ENCODE peak calls at places on chromosomes 2 and 18, in six cellular contexts. X, Q, B, F, V and W are unnamed samples. For H3K9me3, the result is how much of the 10 kb centered on the place peaks cover.

GRCh38 chr2:176038694-176039093 is 36.6 kb upstream of the LNPK start:
- DNase-seq in B (no peak), Q (no peak), V (no peak), F (no peak), X (no peak), W (no peak)

GRCh38 chr2:28293416-28293815 is 99.2 kb upstream of the FOSL2 start:
- DNase-seq in V (no peak), F (no peak), X (no peak), Q (no peak), B (no peak), W (no peak)

GRCh38 chr2:46802665-46803550 is 112.7 kb downstream of the MCFD2 start:
- DNase-seq in V (no peak), Q (no peak), F (no peak), B (no peak), X (no peak), W (no peak)

GRCh38 chr2:201969938-201970785 is 63.5 kb upstream of the FZD7 start:
- DNase-seq in Q (no peak), V (no peak), X (peak), F (no peak), B (no peak), W (peak)

GRCh38 chr2:152950125-152950524 is 231.7 kb downstream of the ARL6IP6 start:
- DNase-seq in X (peak), V (no peak), F (no peak), B (no peak), Q (no peak), W (peak)

GRCh38 chr2:112480540-112481049 is 1.4 kb upstream of the TTL start:
- DNase-seq in V (peak), B (no peak), Q (no peak), F (no peak), X (no peak), W (no peak)

GRCh38 chr2:134315471-134315870 is 61.6 kb downstream of the MGAT5 start:
- DNase-seq in Q (no peak), V (no peak), B (no peak), F (no peak), X (no peak), W (no peak)

GRCh38 chr2:177606636-177607035 is 214.1 kb downstream of the AGPS start:
- DNase-seq in X (peak), V (no peak), B (no peak), F (no peak), Q (no peak), W (peak)

GRCh38 chr2:95043300-95043786 is 17.8 kb downstream of the MAL start:
- DNase-seq in B (peak), Q (no peak), F (no peak), X (peak), V (no peak), W (peak)

GRCh38 chr2:95042472-95043271 is 17.2 kb downstream of the MAL start:
- DNase-seq in B (no peak), X (no peak), Q (no peak), F (no peak), V (no peak), W (no peak)

GRCh38 chr2:95041060-95041823 is 15.7 kb downstream of the MAL start:
- DNase-seq in F (no peak), V (no peak), Q (no peak), B (peak), X (no peak), W (no peak)

GRCh38 chr2:95040470-95040869 is 15.0 kb downstream of the MAL start:
- DNase-seq in V (no peak), F (no peak), X (no peak), B (no peak), Q (no peak), W (no peak)

DNA sequence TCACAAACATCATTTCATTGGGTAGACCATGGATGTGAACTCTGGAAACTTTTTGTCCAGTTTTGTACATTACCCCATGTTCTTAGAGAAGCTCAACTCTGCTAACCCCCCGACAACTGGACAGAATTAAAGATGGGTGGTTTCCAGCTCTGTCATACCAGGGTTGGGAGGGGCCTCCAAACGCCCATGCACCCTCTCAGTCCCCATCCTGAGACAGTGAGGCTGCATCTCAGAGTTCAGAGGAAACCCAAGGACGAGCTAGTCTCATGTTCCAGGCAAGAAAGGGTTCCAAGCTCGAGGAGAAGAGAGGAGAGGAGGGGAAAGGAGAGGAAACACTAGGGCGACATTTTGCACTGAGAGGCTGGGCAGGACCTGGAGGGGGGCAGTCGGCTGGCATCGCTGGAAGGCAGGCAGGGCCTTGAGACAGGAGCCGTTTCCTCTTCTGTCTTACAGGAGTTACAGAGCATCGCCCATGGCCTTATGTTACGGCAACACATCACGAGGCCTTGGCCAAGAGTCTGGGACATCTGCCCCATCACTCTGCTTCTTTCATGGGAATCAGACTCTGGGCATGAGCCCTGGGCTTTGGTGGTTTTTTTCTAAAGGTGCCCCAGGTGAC is 16.4 kb downstream of the MAL start:
- DNase-seq in Q (no peak), B (no peak), V (no peak), X (no peak), F (no peak), W (no peak)
- H3K9me3 ChIP-seq in Q (under half), B (under half), V (under half), X (under half), F (under half), W (under half)

GRCh38 chr18:72460210-72460680 is 83.9 kb downstream of the CBLN2 start:
- DNase-seq in Q (no peak), F (no peak), X (peak), B (no peak), V (no peak), W (peak)
- H3K9me3 ChIP-seq in Q (under half), F (under half), X (under half), B (under half), V (under half), W (under half)

GRCh38 chr2:73386894-73387636 is 1.4 kb downstream of the ALMS1 start:
- DNase-seq in X (no peak), F (peak), V (no peak), B (no peak), Q (no peak), W (peak)

GRCh38 chr2:73386342-73386868 is 769 bp downstream of the ALMS1 start:
- DNase-seq in Q (no peak), X (no peak), B (no peak), V (no peak), F (no peak), W (peak)

GRCh38 chr2:73385486-73386341 is at the start of gene ALMS1:
- DNase-seq in V (peak), B (peak), X (peak), Q (peak), F (peak), W (peak)

DNA sequence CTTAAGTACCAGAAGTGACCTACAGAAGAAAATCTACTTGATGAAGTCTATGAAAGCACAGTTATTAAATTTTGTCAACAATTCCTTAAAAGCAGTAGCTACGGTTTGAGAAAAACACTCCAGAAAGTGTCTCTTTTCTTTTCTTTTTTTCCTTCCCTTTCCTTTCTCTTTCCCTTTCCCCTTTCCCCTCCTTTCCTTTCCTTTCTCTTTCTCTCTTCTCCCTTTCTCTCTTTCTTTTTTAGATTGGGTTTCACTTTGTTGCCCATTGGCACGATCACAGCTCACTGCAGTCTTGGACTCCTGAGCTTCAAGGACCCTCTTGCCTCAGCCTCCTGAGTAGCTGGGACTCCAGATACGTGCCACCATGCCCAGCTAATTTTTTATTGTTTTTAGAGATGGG is 2.6 kb upstream of the ALMS1 start:
- DNase-seq in V (no peak), B (no peak), Q (no peak), X (no peak), F (no peak), W (no peak)
- H3K9me3 ChIP-seq in V (under half), B (under half), Q (under half), X (under half), F (under half), W (under half)

GRCh38 chr18:78875268-78875997 is 104.2 kb upstream of the SALL3 start:
- DNase-seq in Q (no peak), V (peak), X (no peak), F (peak), B (no peak), W (peak)

GRCh38 chr18:78875998-78876650 is 103.5 kb upstream of the SALL3 start:
- DNase-seq in F (no peak), B (no peak), X (no peak), Q (no peak), V (no peak), W (no peak)

GRCh38 chr18:78882585-78882984 is 97.0 kb upstream of the SALL3 start:
- DNase-seq in B (no peak), X (no peak), Q (no peak), F (no peak), V (no peak), W (no peak)

GRCh38 chr18:78876868-78877267 is 102.8 kb upstream of the SALL3 start:
- DNase-seq in Q (no peak), X (no peak), B (no peak), F (no peak), V (no peak), W (no peak)

GRCh38 chr18:78878335-78878734 is 101.3 kb upstream of the SALL3 start:
- DNase-seq in V (no peak), Q (no peak), F (no peak), B (no peak), X (no peak), W (no peak)
- H3K9me3 ChIP-seq in V (under half), Q (under half), F (under half), B (under half), X (under half), W (under half)

GRCh38 chr2:238551091-238551490 is 124.4 kb downstream of the ASB1 start:
- DNase-seq in V (no peak), X (no peak), B (no peak), Q (no peak), F (no peak), W (no peak)

GRCh38 chr2:238553159-238553558 is 126.4 kb downstream of the ASB1 start:
- DNase-seq in V (no peak), X (no peak), Q (no peak), B (no peak), F (no peak), W (no peak)

GRCh38 chr2:238552226-238552625 is 125.5 kb downstream of the ASB1 start:
- DNase-seq in B (no peak), F (no peak), V (no peak), X (no peak), Q (no peak), W (no peak)

GRCh38 chr2:238549866-238550265 is 123.1 kb downstream of the ASB1 start:
- DNase-seq in F (no peak), B (no peak), Q (no peak), V (no peak), X (no peak), W (no peak)

DNA sequence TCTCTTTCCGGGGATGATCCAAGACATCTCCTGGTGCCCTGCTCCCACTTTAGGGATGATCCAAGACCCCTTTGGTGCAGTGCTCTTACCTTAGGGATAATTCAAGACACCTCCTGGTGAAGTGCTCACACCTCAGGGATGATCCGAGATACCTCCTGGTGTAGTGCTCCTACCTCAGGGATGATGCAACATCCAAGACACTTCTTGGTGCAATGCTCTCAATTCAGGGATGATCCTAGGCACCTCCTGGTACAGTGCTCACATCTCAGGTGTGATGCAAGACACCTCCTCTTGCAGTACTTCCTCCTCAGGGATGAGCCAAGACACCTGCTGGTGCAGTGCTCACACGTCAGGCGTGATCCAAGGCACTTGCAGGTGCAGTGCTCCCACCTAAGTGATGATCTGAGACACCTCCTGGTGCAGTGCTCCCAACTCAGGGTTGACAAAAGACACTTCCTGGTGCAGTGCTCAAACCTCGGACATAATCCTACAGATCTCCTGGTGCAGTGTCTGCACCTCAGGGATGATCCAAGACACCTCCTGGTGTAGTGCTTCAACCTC is 122.3 kb downstream of the ASB1 start:
- DNase-seq in B (no peak), F (no peak), Q (no peak), X (no peak), V (no peak), W (no peak)
- H3K9me3 ChIP-seq in B (under half), F (under half), Q (under half), X (under half), V (under half), W (under half)

GRCh38 chr2:62283147-62283546 is 87.2 kb downstream of the B3GNT2 start:
- DNase-seq in F (no peak), V (no peak), X (no peak), B (no peak), Q (no peak), W (no peak)

GRCh38 chr2:62281661-62282060 is 85.7 kb downstream of the B3GNT2 start:
- DNase-seq in B (no peak), V (no peak), Q (no peak), F (no peak), X (no peak), W (peak)

GRCh38 chr2:62277688-62278087 is 81.8 kb downstream of the B3GNT2 start:
- DNase-seq in X (no peak), B (no peak), Q (no peak), V (no peak), F (peak), W (no peak)
- H3K9me3 ChIP-seq in X (under half), B (under half), Q (under half), V (under half), F (under half), W (under half)